ENCODE peak calls at places on chromosomes 7 and 10, in ten cellular contexts. Y is aorta; F is MM.1S; P is CD8-positive, alpha-beta memory T cell; A is GM06990; B is fibroblast of lung; Z is osteoblast; N is upper lobe of left lung; H is pancreas; C is BJ. U is an unnamed sample.

GRCh38 chr7:40474790-40475680 is 340.2 kb downstream of the SUGCT start:
- DNase-seq in Y (no peak), F (peak; percentile 88), P (no peak), A (peak; percentile 15), B (no peak), Z (no peak), N (no peak), H (no peak), C (no peak), U (no peak)

GRCh38 chr7:75531359-75531821 is 39.3 kb downstream of the SPDYE5 start:
- DNase-seq in Y (no peak), F (no peak), P (no peak), A (no peak), B (no peak), Z (peak; percentile 31), N (no peak), H (no peak), C (no peak), U (peak; percentile 61)

GRCh38 chr7:44978511-44979366 is at the start of gene MYO1G:
- DNase-seq in Y (peak; percentile 79), F (no peak), P (peak; percentile 91), A (peak; percentile 90), B (no peak), Z (no peak), N (peak; percentile 86), H (no peak), C (no peak), U (peak; percentile 35)

GRCh38 chr7:82364671-82365070 is 78.9 kb downstream of the CACNA2D1 start:
- DNase-seq in Y (no peak), F (no peak), P (no peak), A (no peak), B (no peak), Z (no peak), N (no peak), H (no peak), C (no peak), U (no peak)

GRCh38 chr7:98399903-98400537 is 870 bp downstream of the BAIAP2L1 start:
- DNase-seq in Y (no peak), F (no peak), P (no peak), A (peak; percentile 57), B (no peak), Z (no peak), N (no peak), H (no peak), C (no peak), U (no peak)

GRCh38 chr7:378041-378420 is 88.1 kb downstream of the FOXL3 start:
- DNase-seq in Y (peak; percentile 38), F (no peak), P (no peak), A (no peak), B (no peak), Z (no peak), N (no peak), H (no peak), C (no peak), U (no peak)

GRCh38 chr7:147298611-147299043 is 1182.0 kb downstream of the CNTNAP2 start:
- DNase-seq in Y (no peak), F (no peak), P (no peak), A (no peak), B (peak; percentile 67), Z (peak; percentile 10), N (no peak), H (no peak), C (no peak), U (no peak)

GRCh38 chr10:82409671-82410070 is 534.7 kb downstream of the NRG3 start:
- DNase-seq in Y (no peak), F (no peak), P (no peak), A (no peak), B (no peak), Z (no peak), N (no peak), H (no peak), C (no peak), U (no peak)

GRCh38 chr7:130995252-130996081 is 261.5 kb upstream of the KLF14 start:
- DNase-seq in Y (no peak), F (no peak), P (no peak), A (no peak), B (no peak), Z (no peak), N (no peak), H (peak; percentile 50), C (no peak), U (no peak)

GRCh38 chr7:18573410-18574234 is 78.1 kb downstream of the HDAC9 start:
- DNase-seq in Y (peak; percentile 50), F (no peak), P (no peak), A (peak; percentile 38), B (no peak), Z (no peak), N (peak; percentile 62), H (no peak), C (no peak), U (no peak)

GRCh38 chr7:151245360-151246160 is 2.9 kb downstream of the SMARCD3 start:
- DNase-seq in Y (peak; percentile 65), F (peak; percentile 49), P (peak; percentile 68), A (peak; percentile 54), B (no peak), Z (peak; percentile 99), N (peak; percentile 92), H (no peak), C (no peak), U (peak; percentile 95)

GRCh38 chr10:29917311-29917710 is 142.1 kb downstream of the JCAD start:
- DNase-seq in Y (no peak), F (no peak), P (no peak), A (no peak), B (no peak), Z (no peak), N (no peak), H (peak; percentile 44), C (no peak), U (no peak)

GRCh38 chr10:111650088-111650487 is 533.5 kb downstream of the GPAM start:
- DNase-seq in Y (no peak), F (no peak), P (no peak), A (no peak), B (no peak), Z (no peak), N (no peak), H (no peak), C (no peak), U (no peak)

DNA sequence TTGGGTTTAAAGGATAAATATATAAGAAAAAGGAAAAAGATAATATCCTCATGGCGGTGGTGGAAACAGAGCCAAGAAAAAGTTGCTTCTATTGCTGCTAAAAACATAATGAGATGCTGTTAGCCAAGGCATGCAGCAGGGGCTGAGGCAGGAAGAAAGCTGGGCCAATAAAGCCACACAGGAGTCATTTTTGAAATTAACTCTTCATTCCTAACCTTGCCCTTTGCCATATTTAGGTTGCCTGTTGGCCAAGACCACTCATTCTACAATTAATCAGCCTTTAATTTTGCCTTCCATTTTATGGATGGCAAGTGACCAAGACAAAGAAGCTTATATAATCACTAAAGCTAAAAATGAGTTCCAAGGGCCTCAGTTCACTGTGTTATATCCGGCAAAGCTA is 58.2 kb downstream of the ARMH3 start:
- DNase-seq in Y (no peak), F (no peak), P (no peak), A (no peak), B (peak; percentile 21), Z (no peak), N (no peak), H (no peak), C (no peak), U (no peak)
- H3K36me3 ChIP-seq in Y (no peaks in the 10 kb centered on the region), F (no peaks in the 10 kb centered on the region), P (peaks cover 13% of the 10 kb centered on the region), A (peaks cover 2% of the 10 kb centered on the region), B (no peaks in the 10 kb centered on the region), Z (peaks cover 13% of the 10 kb centered on the region), N (peaks cover 75% of the 10 kb centered on the region), H (no peaks in the 10 kb centered on the region), C (peaks cover 3% of the 10 kb centered on the region), U (no peaks in the 10 kb centered on the region)

GRCh38 chr10:104035107-104035816 is 50.4 kb downstream of the COL17A1 start:
- DNase-seq in Y (no peak), F (no peak), P (no peak), A (no peak), B (no peak), Z (no peak), N (peak; percentile 58), H (no peak), C (no peak), U (peak; percentile 7)
- H3K4me3 ChIP-seq in Y (no peak overlapping the region), F (no peak overlapping the region), P (no peak overlapping the region), A (no peak overlapping the region), B (no peak overlapping the region), Z (no peak overlapping the region), N (no peak overlapping the region), H (no peak overlapping the region), C (no peak overlapping the region), U (no peak overlapping the region)

DNA sequence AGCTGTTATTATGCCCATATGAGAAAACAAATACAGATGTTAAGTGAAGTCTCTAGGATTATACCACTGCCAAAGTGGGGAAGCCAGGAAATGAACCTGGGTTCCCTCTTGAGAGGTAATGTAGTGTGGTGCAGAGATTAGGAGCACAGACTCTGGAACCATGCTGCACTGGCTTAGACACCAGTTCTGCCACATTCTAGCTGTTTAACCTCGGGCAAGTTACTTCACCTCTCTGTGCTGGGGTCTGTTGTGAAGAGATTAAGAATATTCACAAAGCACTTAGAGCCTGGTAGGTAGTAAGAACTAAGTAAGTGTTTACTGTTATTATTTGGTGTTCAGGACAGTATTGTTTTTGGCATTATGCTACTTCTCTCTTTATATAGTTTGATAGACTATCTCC is 41.9 kb downstream of the PDE6C start:
- DNase-seq in Y (no peak), F (no peak), P (no peak), A (no peak), B (no peak), Z (no peak), N (no peak), H (no peak), C (no peak), U (no peak)
- H3K27me3 ChIP-seq in Y (no peaks in the 10 kb centered on the region), F (no peaks in the 10 kb centered on the region), P (no peaks in the 10 kb centered on the region), A (no peaks in the 10 kb centered on the region), B (no peaks in the 10 kb centered on the region), Z (no peaks in the 10 kb centered on the region), N (no peaks in the 10 kb centered on the region), H (no peaks in the 10 kb centered on the region), C (no peaks in the 10 kb centered on the region), U (no peaks in the 10 kb centered on the region)

GRCh38 chr7:139086454-139086853 is 23.1 kb downstream of the ZC3HAV1 start:
- DNase-seq in Y (no peak), F (no peak), P (no peak), A (no peak), B (no peak), Z (no peak), N (no peak), H (no peak), C (no peak), U (no peak)
- H3K36me3 ChIP-seq in Y (peaks cover 13% of the 10 kb centered on the region), F (peaks cover 20% of the 10 kb centered on the region), P (peaks cover 75% of the 10 kb centered on the region), A (peaks cover 21% of the 10 kb centered on the region), B (peaks cover 10% of the 10 kb centered on the region), Z (peaks cover 60% of the 10 kb centered on the region), N (peaks cover 81% of the 10 kb centered on the region), H (no peaks in the 10 kb centered on the region), C (peaks cover 7% of the 10 kb centered on the region), U (peaks cover 7% of the 10 kb centered on the region)

GRCh38 chr7:47597379-47597778 is 15.5 kb upstream of the TNS3 start:
- DNase-seq in Y (no peak), F (no peak), P (no peak), A (no peak), B (no peak), Z (no peak), N (no peak), H (no peak), C (no peak), U (no peak)
- H3K4me3 ChIP-seq in Y (no peak overlapping the region), F (no peak overlapping the region), P (no peak overlapping the region), A (no peak overlapping the region), B (no peak overlapping the region), Z (no peak overlapping the region), N (no peak overlapping the region), H (no peak overlapping the region), C (no peak overlapping the region), U (no peak overlapping the region)

DNA sequence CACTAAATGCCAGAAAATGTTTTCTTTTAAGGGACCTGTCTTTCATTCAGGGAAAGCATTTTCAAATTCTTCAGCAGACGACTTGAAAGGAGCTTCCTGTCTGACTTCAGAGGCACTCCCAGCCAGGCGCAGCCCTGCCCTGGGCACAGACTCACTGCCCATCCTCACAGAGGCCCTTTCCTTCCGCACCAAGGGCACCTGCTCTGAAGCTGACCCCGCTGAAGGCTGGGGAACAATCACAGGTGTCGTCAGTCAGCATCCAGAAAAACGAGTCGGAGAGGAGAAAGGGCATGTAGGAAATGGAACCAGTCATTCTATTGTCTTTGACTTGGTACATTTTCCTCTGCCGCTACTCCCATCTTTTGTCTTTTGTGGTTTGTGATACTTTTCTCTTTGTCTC is 125.3 kb upstream of the PARD3 start:
- DNase-seq in Y (no peak), F (no peak), P (no peak), A (no peak), B (no peak), Z (no peak), N (no peak), H (no peak), C (no peak), U (no peak)
- H3K27me3 ChIP-seq in Y (no peaks in the 10 kb centered on the region), F (no peaks in the 10 kb centered on the region), P (no peaks in the 10 kb centered on the region), A (no peaks in the 10 kb centered on the region), B (no peaks in the 10 kb centered on the region), Z (no peaks in the 10 kb centered on the region), N (no peaks in the 10 kb centered on the region), H (no peaks in the 10 kb centered on the region), C (no peaks in the 10 kb centered on the region), U (no peaks in the 10 kb centered on the region)

U was measured in H7.